ENCODE peak calls at places on chromosomes 5 and 9, in nine cellular contexts. L, A, S, M, K, V, P, I and F are unnamed samples.

GRCh38 chr9:20087481-20087880 is 298.6 kb upstream of the SLC24A2 start:
- DNase-seq in L (no peak), A (no peak), S (no peak), M (no peak), K (no peak), V (no peak), P (no peak), I (peak; percentile 4), F (no peak)

GRCh38 chr9:109064963-109065701 is 51.8 kb upstream of the CTNNAL1 start:
- DNase-seq in L (peak; percentile 70), A (peak; percentile 37), S (no peak), M (no peak), K (peak; percentile 88), V (no peak), P (no peak), I (peak; percentile 80), F (no peak)

GRCh38 chr5:58184910-58185309 is 275.0 kb downstream of the PLK2 start:
- DNase-seq in L (peak; percentile 61), A (no peak), S (no peak), M (no peak), K (peak; percentile 35), V (no peak), P (no peak), I (peak; percentile 74), F (no peak)

GRCh38 chr5:124157320-124157719 is 589.1 kb downstream of the ZNF608 start:
- DNase-seq in L (no peak), A (no peak), S (no peak), M (no peak), K (no peak), V (no peak), P (no peak), I (no peak), F (no peak)

GRCh38 chr5:52783226-52783959 is 4.3 kb upstream of the ITGA1 start:
- DNase-seq in L (no peak), A (peak; percentile 70), S (no peak), M (no peak), K (peak; percentile 56), V (no peak), P (no peak), I (peak; percentile 25), F (no peak)

GRCh38 chr5:103424008-103424407 is 138.6 kb downstream of the NUDT12 start:
- DNase-seq in L (peak; percentile 58), A (no peak), S (no peak), M (peak; percentile 56), K (no peak), V (no peak), P (no peak), I (peak; percentile 66), F (no peak)

GRCh38 chr5:69414885-69415583 is at the start of gene MARVELD2:
- DNase-seq in L (peak; percentile 14), A (peak; percentile 92), S (peak; percentile 92), M (no peak), K (peak; percentile 63), V (no peak), P (peak; percentile 33), I (peak; percentile 54), F (no peak)

GRCh38 chr9:34413229-34413852 is 36.6 kb upstream of the MYORG start:
- DNase-seq in L (peak; percentile 19), A (peak; percentile 17), S (peak; percentile 31), M (peak; percentile 77), K (no peak), V (peak; percentile 7), P (no peak), I (peak; percentile 29), F (no peak)

GRCh38 chr9:277595-278330 is 63.1 kb downstream of the DOCK8 start:
- DNase-seq in L (no peak), A (no peak), S (no peak), M (no peak), K (no peak), V (no peak), P (no peak), I (no peak), F (no peak)

GRCh38 chr5:134114886-134115805 is 665 bp downstream of the TCF7 start:
- DNase-seq in L (no peak), A (no peak), S (no peak), M (no peak), K (no peak), V (no peak), P (no peak), I (no peak), F (no peak)

GRCh38 chr5:73218552-73219171 is 45.7 kb downstream of the TMEM174 start:
- DNase-seq in L (peak; percentile 41), A (peak; percentile 21), S (no peak), M (peak; percentile 7), K (no peak), V (peak; percentile 39), P (no peak), I (peak; percentile 53), F (no peak)

GRCh38 chr5:170597109-170597741 is 93.4 kb downstream of the KCNIP1 start:
- DNase-seq in L (peak; percentile 84), A (peak; percentile 87), S (no peak), M (peak; percentile 83), K (peak; percentile 100), V (no peak), P (no peak), I (peak; percentile 89), F (no peak)

GRCh38 chr9:136995772-136996308 is 528 bp downstream of the CLIC3 start:
- DNase-seq in L (peak; percentile 36), A (no peak), S (no peak), M (no peak), K (no peak), V (no peak), P (no peak), I (peak; percentile 50), F (no peak)

GRCh38 chr5:166074839-166075481 is 2216.5 kb upstream of the WWC1 start:
- DNase-seq in L (no peak), A (peak; percentile 13), S (no peak), M (no peak), K (no peak), V (no peak), P (no peak), I (no peak), F (no peak)

GRCh38 chr5:115295775-115296129 is 702 bp downstream of the CCDC112 start:
- DNase-seq in L (no peak), A (peak; percentile 63), S (no peak), M (no peak), K (no peak), V (no peak), P (no peak), I (no peak), F (no peak)

GRCh38 chr9:16282216-16282615 is 588.3 kb downstream of the BNC2 start:
- DNase-seq in L (peak; percentile 23), A (no peak), S (no peak), M (no peak), K (no peak), V (peak; percentile 18), P (no peak), I (peak; percentile 41), F (no peak)

GRCh38 chr9:133369419-133369818 is 6.4 kb downstream of the SURF4 start:
- DNase-seq in L (no peak), A (no peak), S (no peak), M (no peak), K (no peak), V (no peak), P (no peak), I (no peak), F (no peak)

GRCh38 chr5:149375434-149375833 is 3.7 kb downstream of the IL17B start:
- DNase-seq in L (no peak), A (no peak), S (no peak), M (no peak), K (no peak), V (no peak), P (no peak), I (no peak), F (no peak)

GRCh38 chr9:137967280-137967943 is 89.8 kb downstream of the CACNA1B start:
- DNase-seq in L (no peak), A (no peak), S (no peak), M (no peak), K (no peak), V (no peak), P (no peak), I (no peak), F (no peak)

GRCh38 chr9:20714442-20715415 is 30.7 kb downstream of the FOCAD start:
- DNase-seq in L (no peak), A (no peak), S (no peak), M (no peak), K (no peak), V (no peak), P (no peak), I (no peak), F (no peak)

GRCh38 chr9:124870723-124871122 is 8.8 kb downstream of the ARPC5L start:
- DNase-seq in L (no peak), A (no peak), S (no peak), M (no peak), K (no peak), V (no peak), P (no peak), I (no peak), F (no peak)

GRCh38 chr9:123678038-123678877 is 251.7 kb downstream of the DENND1A start:
- DNase-seq in L (peak; percentile 15), A (no peak), S (no peak), M (peak; percentile 8), K (no peak), V (no peak), P (no peak), I (peak; percentile 21), F (no peak)

GRCh38 chr5:17221843-17222614 is 4.6 kb downstream of the BASP1 start:
- DNase-seq in L (peak; percentile 61), A (no peak), S (no peak), M (no peak), K (no peak), V (no peak), P (no peak), I (peak; percentile 70), F (no peak)

GRCh38 chr5:180590543-180591248 is 603 bp downstream of the SCGB3A1 start:
- DNase-seq in L (no peak), A (no peak), S (no peak), M (no peak), K (no peak), V (no peak), P (no peak), I (no peak), F (no peak)

GRCh38 chr9:13707635-13708410 is 428.3 kb upstream of the MPDZ start:
- DNase-seq in L (peak; percentile 87), A (no peak), S (no peak), M (no peak), K (peak; percentile 29), V (no peak), P (no peak), I (peak; percentile 90), F (no peak)

GRCh38 chr9:123339666-123340414 is 16.2 kb upstream of the CRB2 start:
- DNase-seq in L (peak; percentile 33), A (no peak), S (no peak), M (peak; percentile 62), K (no peak), V (no peak), P (no peak), I (peak; percentile 40), F (no peak)

GRCh38 chr9:5310851-5311250 is 6.3 kb upstream of the RLN2 start:
- DNase-seq in L (peak; percentile 2), A (no peak), S (no peak), M (no peak), K (no peak), V (no peak), P (no peak), I (peak; percentile 8), F (no peak)

GRCh38 chr5:138645778-138646575 is 70.8 kb upstream of the HSPA9 start:
- DNase-seq in L (no peak), A (no peak), S (no peak), M (no peak), K (no peak), V (no peak), P (no peak), I (no peak), F (no peak)

GRCh38 chr5:7781899-7782298 is 69.0 kb downstream of the CFAP90 start:
- DNase-seq in L (no peak), A (no peak), S (no peak), M (no peak), K (no peak), V (no peak), P (no peak), I (no peak), F (no peak)

GRCh38 chr5:149937610-149938009 is 7.0 kb downstream of the PDE6A start:
- DNase-seq in L (no peak), A (no peak), S (no peak), M (no peak), K (peak; percentile 65), V (no peak), P (no peak), I (no peak), F (no peak)

GRCh38 chr5:38607930-38608545 is 51.6 kb upstream of the LIFR start:
- DNase-seq in L (peak; percentile 89), A (no peak), S (no peak), M (no peak), K (no peak), V (peak; percentile 73), P (no peak), I (peak; percentile 89), F (no peak)